ENCODE peak calls at places on chromosomes 13 and 19, in seven cellular contexts. N, B, Z, K, Q, C and X are unnamed samples.

GRCh38 chr19:30407310-30407709 is 35.1 kb downstream of the ZNF536 start:
- DNase-seq in Z (no peak), N (no peak), B (no peak), C (no peak), K (peak), Q (no peak), X (no peak)

GRCh38 chr19:441213-441823 is 19.5 kb downstream of the SHC2 start:
- DNase-seq in Q (no peak), N (no peak), K (no peak), Z (no peak), B (no peak), C (no peak), X (no peak)

GRCh38 chr19:54388001-54388802 is 23.5 kb upstream of the LAIR1 start:
- DNase-seq in Z (no peak), Q (no peak), B (no peak), C (no peak), K (no peak), N (peak), X (no peak)

GRCh38 chr13:35826626-35827254 is 304.4 kb downstream of the DCLK1 start:
- DNase-seq in B (no peak), Q (no peak), N (no peak), Z (no peak), K (peak), C (no peak), X (no peak)

GRCh38 chr13:76684336-76684735 is 201.9 kb downstream of the KCTD12 start:
- DNase-seq in Z (no peak), K (no peak), Q (no peak), N (no peak), C (no peak), B (no peak), X (no peak)

GRCh38 chr19:7657047-7657779 is 11.6 kb upstream of the RETN start:
- DNase-seq in N (no peak), Q (no peak), K (no peak), B (no peak), C (no peak), Z (no peak), X (no peak)

GRCh38 chr13:97108535-97108910 is 113.6 kb upstream of the MBNL2 start:
- DNase-seq in B (no peak), Q (no peak), Z (no peak), K (no peak), C (no peak), N (no peak), X (no peak)

GRCh38 chr19:43471091-43471490 is 5.7 kb upstream of the LYPD3 start:
- DNase-seq in Q (no peak), B (no peak), N (no peak), K (no peak), C (no peak), Z (no peak), X (no peak)

GRCh38 chr19:36097036-36097435 is 13.9 kb upstream of the OVOL3 start:
- DNase-seq in Q (no peak), K (no peak), C (no peak), B (no peak), Z (no peak), N (no peak), X (no peak)
- TF ChIP-seq EP300 in Q (no peak), K (no peak), C (no peak), B (no peak), Z (no peak), N (no peak), X (no peak)

GRCh38 chr19:55459551-55459949 is 1.9 kb downstream of the ISOC2 start:
- DNase-seq in C (peak), K (no peak), B (no peak), N (no peak), Z (no peak), Q (no peak), X (no peak)

GRCh38 chr19:55461259-55461973 is at the start of gene ISOC2:
- DNase-seq in Q (peak), K (peak), C (peak), B (peak), N (peak), Z (peak), X (peak)

GRCh38 chr19:55461974-55462628 is 659 bp upstream of the ISOC2 start:
- DNase-seq in C (no peak), K (no peak), B (no peak), N (no peak), Q (peak), Z (no peak), X (no peak)

GRCh38 chr19:55459950-55460657 is 1.3 kb downstream of the ISOC2 start:
- DNase-seq in N (no peak), Z (no peak), Q (peak), C (no peak), K (no peak), B (no peak), X (no peak)

GRCh38 chr19:55460670-55461258 is 678 bp downstream of the ISOC2 start:
- DNase-seq in Q (peak), K (peak), Z (peak), C (peak), N (peak), B (peak), X (peak)
- TF ChIP-seq POLR2AphosphoS5 in Q (peak), K (no peak), Z (no peak), C (no peak), N (no peak), B (no peak), X (no peak)

DNA sequence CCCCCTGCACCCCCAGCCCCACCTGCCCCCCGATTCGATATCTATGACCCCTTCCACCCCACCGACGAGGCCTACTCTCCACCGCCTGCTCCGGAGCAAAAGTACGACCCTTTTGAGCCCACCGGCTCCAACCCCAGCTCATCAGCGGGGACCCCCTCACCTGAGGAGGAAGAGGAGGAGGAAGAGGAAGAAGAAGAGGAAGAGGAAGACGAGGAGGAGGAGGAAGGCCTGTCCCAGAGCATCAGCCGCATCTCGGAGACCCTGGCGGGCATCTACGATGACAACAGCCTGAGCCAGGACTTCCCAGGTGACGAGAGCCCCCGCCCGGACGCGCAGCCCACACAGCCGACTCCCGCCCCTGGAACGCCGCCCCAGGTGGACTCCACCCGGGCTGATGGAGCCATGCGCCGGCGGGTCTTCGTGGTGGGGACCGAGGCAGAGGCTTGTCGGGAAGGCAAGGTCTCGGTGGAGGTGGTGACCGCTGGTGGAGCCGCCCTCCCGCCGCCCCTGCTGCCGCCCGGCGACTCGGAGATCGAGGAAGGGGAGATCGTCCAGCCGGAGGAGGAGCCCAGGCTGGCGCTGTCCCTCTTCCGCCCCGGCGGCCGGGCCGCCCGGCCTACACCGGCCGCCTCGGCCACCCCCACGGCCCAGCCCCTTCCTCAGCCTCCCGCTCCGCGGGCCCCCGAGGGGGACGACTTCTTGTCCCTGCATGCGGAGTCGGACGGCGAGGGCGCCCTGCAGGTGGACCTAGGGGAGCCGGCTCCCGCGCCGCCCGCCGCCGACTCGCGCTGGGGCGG is 9.2 kb downstream of the SCAF1 start:
- DNase-seq in K (no peak), Z (no peak), B (no peak), C (peak), Q (no peak), N (no peak), X (no peak)
- TF ChIP-seq POLR2A in K (no peak), Z (no peak), B (no peak), C (no peak), Q (no peak), N (no peak), X (no peak)

GRCh38 chr19:19368087-19368486 is 37.4 kb upstream of the GATAD2A start:
- DNase-seq in Z (no peak), B (no peak), Q (no peak), C (no peak), N (no peak), K (no peak), X (no peak)

GRCh38 chr19:19371056-19371455 is 34.4 kb upstream of the GATAD2A start:
- DNase-seq in Q (no peak), B (no peak), K (no peak), N (peak), Z (no peak), C (no peak), X (no peak)

GRCh38 chr19:19361075-19361594 is 40.5 kb downstream of the MAU2 start:
- DNase-seq in C (peak), K (peak), Z (peak), N (peak), B (peak), Q (peak), X (no peak)

GRCh38 chr19:19362075-19362474 is 41.4 kb downstream of the MAU2 start:
- DNase-seq in B (no peak), C (no peak), K (no peak), Q (no peak), N (no peak), Z (no peak), X (no peak)

DNA sequence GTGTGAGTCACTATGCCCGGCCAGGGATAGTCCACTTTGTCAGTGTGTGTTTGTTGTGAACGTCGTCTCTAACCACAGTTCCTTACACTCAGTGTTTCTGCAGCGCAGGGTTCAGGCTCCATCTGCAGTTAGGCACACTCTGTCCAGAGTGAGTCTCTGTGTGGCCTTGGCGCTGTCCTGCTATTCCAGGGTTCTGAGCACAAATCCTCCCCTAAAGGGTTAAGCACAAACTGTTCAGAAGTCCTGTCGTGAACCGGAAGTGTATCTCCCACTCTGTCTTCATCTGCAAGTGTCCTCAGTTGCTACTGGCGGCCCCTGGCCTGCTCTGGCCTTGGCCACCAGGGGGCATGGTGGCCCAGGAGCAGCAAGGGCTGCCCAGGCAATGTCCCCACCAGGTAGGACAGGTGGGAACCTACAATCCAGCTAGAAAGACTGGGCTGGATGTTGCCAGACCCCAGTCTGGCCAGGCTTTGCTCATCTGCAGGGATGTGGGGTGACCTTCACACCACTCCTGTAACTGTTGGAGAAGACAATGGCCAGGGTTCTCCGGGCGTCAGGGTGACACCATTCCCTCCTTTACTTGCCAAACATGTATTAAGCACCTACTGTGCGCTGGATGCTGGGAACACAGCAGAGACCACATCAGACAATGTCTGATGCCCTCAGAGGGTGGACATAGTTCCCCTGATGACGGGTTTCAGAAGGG is 38.6 kb upstream of the GATAD2A start:
- DNase-seq in N (peak), C (no peak), Z (no peak), B (peak), Q (peak), K (peak), X (peak)
- TF ChIP-seq EP300 in N (no peak), C (no peak), Z (no peak), B (no peak), Q (no peak), K (no peak), X (no peak)